ENCODE peak calls at places on chromosome 4, in four cellular contexts. N is left lung, R is cardiac muscle cell, A is coronary artery. E is an unnamed sample.

GRCh38 chr4:33060873-33061542 is 2340.8 kb downstream of the PCDH7 start:
- DNase-seq in N (no peak), R (peak; percentile 75), A (no peak), E (peak; percentile 3)

GRCh38 chr4:146428298-146428697 is 93.4 kb downstream of the SLC10A7 start:
- DNase-seq in N (no peak), R (no peak), A (no peak), E (no peak)

GRCh38 chr4:186132577-186133277 is 28.2 kb downstream of the FAM149A start:
- DNase-seq in N (no peak), R (peak; percentile 60), A (no peak), E (no peak)

GRCh38 chr4:87559090-87559837 is 30.1 kb upstream of the SPARCL1 start:
- DNase-seq in N (no peak), R (no peak), A (no peak), E (no peak)

GRCh38 chr4:125132281-125132680 is 182.5 kb upstream of the FAT4 start:
- DNase-seq in N (no peak), R (no peak), A (no peak), E (no peak)

GRCh38 chr4:8322794-8323704 is 53.5 kb downstream of the HTRA3 start:
- DNase-seq in N (no peak), R (no peak), A (no peak), E (no peak)

GRCh38 chr4:67721770-67722597 is 21.0 kb upstream of the UBA6 start:
- DNase-seq in N (no peak), R (peak; percentile 41), A (no peak), E (no peak)

GRCh38 chr4:182648766-182649165 is 268.4 kb downstream of the DCTD start:
- DNase-seq in N (no peak), R (no peak), A (no peak), E (no peak)

GRCh38 chr4:124053872-124054538 is 657.4 kb downstream of the SPRY1 start:
- DNase-seq in N (no peak), R (peak; percentile 33), A (no peak), E (no peak)

GRCh38 chr4:2797188-2797544 is 4.3 kb downstream of the SH3BP2 start:
- DNase-seq in N (peak; percentile 72), R (no peak), A (no peak), E (no peak)

GRCh38 chr4:48604527-48604926 is 114.5 kb downstream of the ZAR1 start:
- DNase-seq in N (no peak), R (no peak), A (no peak), E (no peak)

GRCh38 chr4:48370260-48371134 is 29.2 kb downstream of the SLAIN2 start:
- DNase-seq in N (no peak), R (no peak), A (no peak), E (no peak)

GRCh38 chr4:41939016-41939623 is 3.9 kb downstream of the TMEM33 start:
- DNase-seq in N (no peak), R (peak; percentile 32), A (no peak), E (no peak)

GRCh38 chr4:177384856-177385396 is 57.3 kb downstream of the AGA start:
- DNase-seq in N (no peak), R (no peak), A (no peak), E (no peak)

GRCh38 chr4:25588211-25588610 is 67.4 kb upstream of the SLC34A2 start:
- DNase-seq in N (no peak), R (no peak), A (no peak), E (no peak)

GRCh38 chr4:2436301-2436700 is 17.5 kb downstream of the CFAP99 start:
- DNase-seq in N (peak; percentile 25), R (no peak), A (no peak), E (no peak)

DNA sequence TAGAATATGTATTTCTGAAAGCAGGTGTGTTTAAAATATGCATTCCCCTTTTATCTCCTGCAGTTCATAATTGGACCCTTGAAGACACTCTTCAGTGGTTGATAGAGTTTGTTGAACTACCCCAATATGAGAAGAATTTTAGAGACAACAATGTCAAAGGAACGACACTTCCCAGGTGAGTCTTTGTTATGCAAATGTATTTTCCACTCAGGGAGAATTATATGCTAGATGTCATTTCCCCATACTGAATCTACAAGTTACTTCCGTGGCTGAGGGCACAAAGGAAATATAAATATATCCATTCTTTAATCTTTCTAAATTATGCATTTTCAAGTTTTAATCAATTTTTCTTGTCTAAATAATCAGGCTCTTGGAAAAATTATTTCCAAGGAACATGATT is 134.7 kb downstream of the STIM2 start:
- DNase-seq in N (no peak), R (no peak), A (no peak), E (no peak)
- H3K4me3 ChIP-seq in N (no peak overlapping the region), R (no peak overlapping the region), A (no peak overlapping the region), E (no peak overlapping the region)

GRCh38 chr4:159006202-159006601 is 96.7 kb upstream of the RAPGEF2 start:
- DNase-seq in N (no peak), R (no peak), A (no peak), E (no peak)
- TF ChIP-seq CTCF in N (no peak), R (no peak), A (no peak), E (no peak)

GRCh38 chr4:108359936-108360681 is 191.4 kb upstream of the LEF1 start:
- DNase-seq in N (no peak), R (no peak), A (no peak), E (no peak)

GRCh38 chr4:108359130-108359709 is 190.5 kb upstream of the LEF1 start:
- DNase-seq in N (no peak), R (no peak), A (no peak), E (no peak)

GRCh38 chr4:108360857-108361820 is 192.4 kb upstream of the LEF1 start:
- DNase-seq in N (no peak), R (peak; percentile 29), A (no peak), E (peak; percentile 5)

GRCh38 chr4:108365551-108365950 is 196.8 kb upstream of the LEF1 start:
- DNase-seq in N (no peak), R (no peak), A (no peak), E (no peak)

DNA sequence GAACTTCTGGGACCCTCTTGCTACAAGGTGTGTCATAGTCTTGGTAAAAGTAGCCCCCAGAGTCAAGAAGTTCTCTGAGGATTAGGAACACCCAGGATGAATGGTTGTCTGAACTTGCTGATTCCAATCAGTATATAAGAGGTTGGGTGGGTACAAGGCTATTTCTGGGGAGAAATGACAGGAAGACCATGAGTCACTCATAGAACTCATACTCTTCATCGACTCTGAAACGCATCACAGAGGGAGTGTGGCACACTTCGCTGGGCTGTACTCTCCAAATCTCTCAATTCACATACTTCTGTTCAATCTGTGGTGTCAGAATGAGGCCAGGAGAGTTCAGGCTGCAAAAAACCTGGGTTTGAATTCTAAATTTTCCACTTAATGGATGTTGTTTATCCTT is 193.2 kb upstream of the LEF1 start:
- DNase-seq in N (no peak), R (no peak), A (no peak), E (no peak)
- H3K27ac ChIP-seq in N (no peak overlapping the region), R (peak overlapping the region; percentile 83), A (no peak overlapping the region), E (no peak overlapping the region)

GRCh38 chr4:119218093-119218492 is 5.6 kb downstream of the USP53 start:
- DNase-seq in N (no peak), R (no peak), A (no peak), E (no peak)

GRCh38 chr4:119221412-119221811 is 8.9 kb downstream of the USP53 start:
- DNase-seq in N (no peak), R (no peak), A (no peak), E (no peak)
- H3K4me3 ChIP-seq in N (no peak overlapping the region), R (no peak overlapping the region), A (no peak overlapping the region), E (no peak overlapping the region)

DNA sequence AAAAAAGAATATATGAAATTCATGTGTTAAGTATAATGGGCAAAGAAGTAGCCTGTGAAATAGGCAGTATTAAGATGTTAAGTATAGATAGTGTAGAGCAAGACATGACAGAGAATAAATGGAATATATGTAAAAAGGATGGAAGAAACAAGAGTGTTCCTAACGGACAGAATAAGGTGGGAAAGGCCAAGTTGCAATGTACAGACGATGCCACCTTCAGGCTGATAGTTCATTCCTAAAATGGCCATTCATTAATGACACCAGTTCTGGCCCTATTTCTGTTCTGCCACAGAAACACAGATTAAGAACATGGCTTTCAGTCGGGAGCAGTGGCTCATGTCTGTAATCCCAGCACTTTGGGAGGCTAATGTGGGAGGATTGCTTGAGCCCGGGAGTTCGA is 4.4 kb upstream of the FAM184B start:
- DNase-seq in N (no peak), R (no peak), A (no peak), E (no peak)
- TF ChIP-seq CTCF in N (no peak), R (no peak), A (no peak), E (no peak)

DNA sequence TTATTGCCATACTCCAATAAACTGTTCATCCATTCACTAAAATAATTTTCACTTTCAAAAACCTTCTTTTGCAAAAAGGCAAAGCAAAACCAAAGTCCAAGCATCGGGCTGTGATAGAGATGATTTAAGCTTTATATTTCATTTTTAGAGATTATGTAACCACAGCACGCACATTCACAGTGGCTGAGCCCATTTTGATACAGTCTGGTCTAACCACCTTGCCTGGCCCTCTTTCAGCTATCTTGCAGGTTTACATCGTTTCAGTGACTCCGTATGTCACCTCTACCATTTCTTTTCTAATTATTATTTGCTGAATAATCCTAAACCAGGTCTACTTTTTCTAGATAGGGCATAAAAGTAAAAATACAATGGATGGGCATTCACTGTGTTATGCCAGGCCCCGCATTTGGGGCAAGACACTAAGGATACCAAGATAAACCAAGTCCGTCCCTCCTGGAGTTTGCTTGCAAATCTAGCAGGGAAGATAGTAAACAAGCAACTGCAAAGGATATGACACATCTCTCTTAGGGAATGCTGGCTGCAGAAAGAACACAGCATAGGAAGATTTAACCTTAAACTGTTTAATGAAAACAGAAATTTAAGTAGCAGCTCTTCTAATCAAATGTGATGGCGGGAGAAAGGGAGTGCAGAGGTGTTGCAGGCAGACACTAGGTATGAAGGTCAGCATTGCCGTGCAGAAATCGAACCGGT is 1.7 kb downstream of the CASP3 start:
- DNase-seq in N (no peak), R (peak; percentile 27), A (no peak), E (no peak)
- H3K27ac ChIP-seq in N (no peak overlapping the region), R (peak overlapping the region; percentile 93), A (peak overlapping the region; percentile 96), E (peak overlapping the region; percentile 99)

GRCh38 chr4:159346681-159347080 is 243.8 kb downstream of the RAPGEF2 start:
- DNase-seq in N (no peak), R (no peak), A (no peak), E (no peak)
- H3K4me3 ChIP-seq in N (no peak overlapping the region), R (no peak overlapping the region), A (no peak overlapping the region), E (no peak overlapping the region)

DNA sequence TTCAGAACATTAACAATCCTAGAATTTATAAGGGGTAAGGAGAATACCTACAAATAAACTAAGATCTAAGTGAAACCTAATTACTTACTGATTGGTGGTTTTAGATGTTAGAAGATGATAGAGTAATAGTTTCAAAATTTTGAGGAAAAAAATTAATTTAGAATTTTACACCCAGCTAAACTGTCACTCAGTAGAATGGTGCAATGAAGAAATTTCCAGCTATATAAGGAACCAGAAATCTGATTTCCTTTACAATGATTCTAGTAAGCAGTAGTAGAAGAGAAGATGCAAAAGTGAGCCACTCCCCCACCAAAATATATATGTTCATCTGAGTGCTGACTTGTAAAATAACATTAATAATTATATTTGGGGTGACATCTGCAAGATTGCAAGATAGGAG is 55.3 kb upstream of the EPGN start:
- DNase-seq in N (no peak), R (no peak), A (no peak), E (no peak)
- TF ChIP-seq CTCF in N (no peak), R (no peak), A (no peak), E (no peak)

E was measured in heart right ventricle.